ENCODE peak calls at places on chromosomes 7 and 10, in nine cellular contexts. Q is cardiac muscle cell; S is heart right ventricle; L is bronchial epithelial cell; U is nephron progenitor cell; O is lung; W is AG09309; N is CD8-positive, alpha-beta T cell; Z is fibroblast of pulmonary artery. K is an unnamed sample.

GRCh38 chr10:117137031-117137910 is 799 bp downstream of the VAX1 start:
- DNase-seq in Q (peak), S (no peak), L (no peak), U (peak), O (no peak), W (no peak), N (no peak), Z (peak), K (peak)

GRCh38 chr7:77327067-77327931 is 88.8 kb downstream of the GSAP start:
- DNase-seq in Q (no peak), S (no peak), L (peak), U (peak), O (peak), W (peak), N (no peak), Z (peak), K (peak)

GRCh38 chr7:2735744-2736143 is 47.7 kb downstream of the AMZ1 start:
- DNase-seq in Q (no peak), S (no peak), L (no peak), U (no peak), O (no peak), W (no peak), N (no peak), Z (no peak), K (no peak)

GRCh38 chr7:135714534-135715009 is 13.4 kb downstream of the SLC13A4 start:
- DNase-seq in Q (peak), S (no peak), L (peak), U (peak), O (no peak), W (peak), N (no peak), Z (peak), K (peak)

GRCh38 chr7:80858141-80858903 is 60.5 kb downstream of the SEMA3C start:
- DNase-seq in Q (no peak), S (no peak), L (peak), U (no peak), O (no peak), W (no peak), N (no peak), Z (peak), K (no peak)

GRCh38 chr7:107035446-107035845 is 9.1 kb upstream of the PRKAR2B start:
- DNase-seq in Q (no peak), S (no peak), L (peak), U (no peak), O (no peak), W (peak), N (no peak), Z (peak), K (no peak)

GRCh38 chr7:41027428-41028115 is 675.3 kb downstream of the INHBA start:
- DNase-seq in Q (no peak), S (no peak), L (peak), U (no peak), O (no peak), W (peak), N (no peak), Z (peak), K (peak)

GRCh38 chr7:2521952-2522591 is 2.5 kb downstream of the LFNG start:
- DNase-seq in Q (no peak), S (peak), L (no peak), U (no peak), O (peak), W (no peak), N (peak), Z (peak), K (peak)

DNA sequence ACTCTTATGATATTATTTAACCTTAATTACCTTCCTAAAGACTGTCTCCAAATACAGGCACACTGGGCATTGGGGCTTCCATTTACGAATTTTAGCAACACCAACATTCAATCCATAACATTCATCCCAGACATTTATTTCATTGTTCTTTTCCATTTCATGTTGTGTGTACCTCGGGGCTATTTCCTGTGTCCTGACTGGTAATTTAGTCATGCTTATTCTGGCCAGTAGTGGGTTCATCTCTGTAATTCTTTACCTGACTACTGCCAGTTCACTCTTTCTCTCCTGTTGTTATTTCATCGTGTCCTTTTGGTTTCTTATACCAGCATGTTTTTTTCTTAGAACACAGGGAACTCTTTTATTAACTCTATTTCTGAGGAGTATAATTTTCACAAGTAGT is 225.7 kb downstream of the PLXDC2 start:
- DNase-seq in Q (no peak), S (no peak), L (peak), U (no peak), O (no peak), W (no peak), N (no peak), Z (no peak), K (no peak)
- TF ChIP-seq CTCF in Q (no peak), S (no peak), L (no peak), U (no peak), O (no peak), W (no peak), N (no peak), Z (no peak), K (no peak)

GRCh38 chr7:1298938-1299885 is 66.5 kb downstream of the UNCX start:
- DNase-seq in Q (no peak), S (no peak), L (no peak), U (peak), O (no peak), W (no peak), N (no peak), Z (no peak), K (no peak)
- TF ChIP-seq CTCF in Q (no peak), S (no peak), L (no peak), U (no peak), O (no peak), W (no peak), N (no peak), Z (no peak), K (no peak)

GRCh38 chr10:101710064-101710695 is 15.2 kb upstream of the FBXW4 start:
- DNase-seq in Q (peak), S (no peak), L (no peak), U (peak), O (no peak), W (no peak), N (no peak), Z (no peak), K (no peak)
- TF ChIP-seq CTCF in Q (peak), S (no peak), L (no peak), U (no peak), O (no peak), W (no peak), N (no peak), Z (peak), K (no peak)

GRCh38 chr7:122691569-122692235 is 7.2 kb downstream of the RNF133 start:
- DNase-seq in Q (no peak), S (no peak), L (no peak), U (no peak), O (no peak), W (no peak), N (no peak), Z (no peak), K (no peak)
- TF ChIP-seq CTCF in Q (no peak), S (no peak), L (no peak), U (no peak), O (no peak), W (no peak), N (no peak), Z (no peak), K (no peak)

GRCh38 chr7:129376778-129377700 is 57.2 kb upstream of the STRIP2 start:
- DNase-seq in Q (no peak), S (no peak), L (peak), U (no peak), O (no peak), W (no peak), N (no peak), Z (peak), K (peak)
- TF ChIP-seq CTCF in Q (no peak), S (peak), L (no peak), U (no peak), O (no peak), W (no peak), N (no peak), Z (no peak), K (no peak)